ENCODE peak calls at places on chromosome 4, in six cellular contexts. Z is H1, V is mesendoderm, A is IMR-90, B is mesenchymal stem cell, M is trophoblast cell. C is an unnamed sample.

GRCh38 chr4:174538123-174538875 is 16.0 kb upstream of the HPGD start:
- DNase-seq in B (peak), V (no peak), M (peak), Z (no peak), A (no peak), C (no peak)

GRCh38 chr4:41285202-41285876 is 28.6 kb downstream of the UCHL1 start:
- DNase-seq in B (no peak), V (no peak), M (no peak), A (no peak), Z (no peak), C (no peak)

GRCh38 chr4:126395661-126396060 is 1080.9 kb downstream of the FAT4 start:
- DNase-seq in M (peak), V (peak), Z (no peak), A (peak), B (peak), C (no peak)

GRCh38 chr4:151785484-151786157 is 24.8 kb upstream of the GATB start:
- DNase-seq in B (no peak), M (no peak), A (no peak), V (no peak), Z (no peak), C (no peak)

GRCh38 chr4:85474818-85475630 is at the start of gene ARHGAP24:
- DNase-seq in Z (peak), M (peak), V (peak), A (peak), B (peak), C (peak)

GRCh38 chr4:38177792-38178665 is 217.8 kb downstream of the PTTG2 start:
- DNase-seq in Z (no peak), A (no peak), B (no peak), V (no peak), M (no peak), C (no peak)

GRCh38 chr4:67687639-67688038 is 13.3 kb downstream of the UBA6 start:
- DNase-seq in M (no peak), V (no peak), B (peak), Z (no peak), A (peak), C (no peak)

GRCh38 chr4:182306792-182307507 is 63.7 kb downstream of the TENM3 start:
- DNase-seq in Z (no peak), A (peak), B (no peak), M (peak), V (no peak), C (no peak)

GRCh38 chr4:36285784-36286480 is 4.5 kb downstream of the DTHD1 start:
- DNase-seq in A (no peak), Z (no peak), M (no peak), B (no peak), V (no peak), C (no peak)

GRCh38 chr4:67403342-67403741 is 142.0 kb downstream of the CENPC start:
- DNase-seq in V (no peak), B (no peak), A (no peak), M (no peak), Z (no peak), C (no peak)

GRCh38 chr4:114417214-114417613 is 181.4 kb upstream of the UGT8 start:
- DNase-seq in V (peak), A (no peak), B (no peak), M (no peak), Z (no peak), C (no peak)

GRCh38 chr4:7387925-7388324 is 46.8 kb downstream of the PSAPL1 start:
- DNase-seq in Z (no peak), V (no peak), B (no peak), A (no peak), M (no peak), C (no peak)

GRCh38 chr4:99811850-99812249 is 4.8 kb upstream of the DAPP1 start:
- DNase-seq in Z (no peak), M (no peak), V (peak), A (peak), B (peak), C (no peak)

GRCh38 chr4:1233641-1234277 is 15.2 kb downstream of the CTBP1 start:
- DNase-seq in Z (no peak), M (peak), V (no peak), B (peak), A (peak), C (no peak)

GRCh38 chr4:72820107-72820506 is 249.4 kb downstream of the COX18 start:
- DNase-seq in A (no peak), V (no peak), M (no peak), B (no peak), Z (no peak), C (no peak)

GRCh38 chr4:70895405-70895804 is 6.8 kb upstream of the MOB1B start:
- DNase-seq in M (no peak), A (no peak), B (peak), V (no peak), Z (no peak), C (no peak)

GRCh38 chr4:165379662-165380061 is 854 bp downstream of the CPE start:
- DNase-seq in M (no peak), A (no peak), Z (peak), V (peak), B (peak), C (no peak)

GRCh38 chr4:110945600-110945999 is 322.7 kb upstream of the PITX2 start:
- DNase-seq in A (no peak), M (no peak), B (no peak), V (no peak), Z (no peak), C (no peak)

GRCh38 chr4:88706574-88706973 is 8.9 kb upstream of the NAP1L5 start:
- DNase-seq in M (no peak), B (peak), V (peak), Z (no peak), A (peak), C (no peak)

GRCh38 chr4:47835489-47835888 is 2.4 kb downstream of the CORIN start:
- DNase-seq in B (no peak), A (peak), V (peak), M (no peak), Z (no peak), C (no peak)

GRCh38 chr4:47238697-47239096 is 207.3 kb downstream of the GABRB1 start:
- DNase-seq in V (no peak), A (peak), Z (no peak), B (no peak), M (no peak), C (no peak)

DNA sequence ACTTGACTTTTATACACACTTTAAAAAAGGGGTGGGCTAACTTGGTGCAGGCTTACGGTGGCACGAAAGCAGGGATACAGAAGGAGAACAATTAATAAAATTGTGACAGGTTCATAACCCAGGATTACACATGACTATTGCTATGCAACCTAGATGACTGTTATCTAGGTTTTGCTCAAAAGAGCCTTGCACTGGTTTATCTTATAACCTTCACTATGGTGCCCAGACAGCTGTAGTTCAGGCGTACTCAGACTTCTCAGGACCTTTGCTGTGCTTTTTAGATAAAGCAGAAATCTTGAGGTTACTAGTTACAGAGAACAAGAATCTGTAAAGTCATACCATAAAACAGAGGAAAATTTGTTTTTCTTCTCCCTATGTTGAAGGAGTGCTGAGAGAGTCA is 44.4 kb downstream of the UGT2A3 start:
- DNase-seq in M (no peak), A (no peak), V (no peak), Z (no peak), B (no peak), C (no peak)
- H3K4ac ChIP-seq in M (no peak), A (no peak), V (no peak), Z (no peak), B (no peak), C (no peak)

GRCh38 chr4:12692815-12693214 is 791.3 kb downstream of the RAB28 start:
- DNase-seq in A (no peak), M (no peak), V (no peak), B (peak), Z (no peak), C (no peak)
- H3K4me3 ChIP-seq in A (no peak), M (no peak), V (no peak), B (no peak), Z (no peak), C (no peak)

GRCh38 chr4:122827899-122828601 is 1.4 kb downstream of the FGF2 start:
- DNase-seq in M (peak), Z (peak), A (peak), V (peak), B (peak), C (peak)
- H3K4ac ChIP-seq in M (no peak), Z (peak), A (peak), V (no peak), B (no peak), C (no peak)

GRCh38 chr4:54234497-54235205 is 5.6 kb downstream of the PDGFRA start:
- DNase-seq in V (peak), Z (no peak), B (no peak), A (no peak), M (no peak), C (peak)
- H3K4me3 ChIP-seq in V (no peak), Z (no peak), B (no peak), A (peak), M (no peak), C (no peak)

DNA sequence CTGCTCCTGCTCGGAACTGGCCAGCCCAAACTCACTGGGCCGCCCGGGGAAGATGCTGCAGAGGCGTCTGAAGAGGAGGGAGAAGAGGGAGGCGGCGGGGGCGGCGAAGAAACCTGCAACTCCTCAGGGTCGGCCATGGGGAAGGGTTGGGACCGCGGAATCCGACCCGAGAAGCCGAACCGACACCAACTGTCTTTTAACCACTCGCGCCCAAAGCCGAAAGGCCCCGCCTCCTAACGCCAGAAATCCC is at the start of gene C4orf46:
- DNase-seq in A (no peak), Z (peak), B (no peak), V (no peak), M (no peak), C (no peak)
- H3K4ac ChIP-seq in A (peak), Z (no peak), B (peak), V (no peak), M (peak), C (no peak)

C was measured in neuronal stem cell.